ENCODE peak calls at places on chromosomes 13 and 19, in eight cellular contexts. A is hypothalamus, T is endothelial cell, V is AG20443, D is amygdala, C is fibroblast of lung, Y is RWPE1, B is GM10248. F is an unnamed sample.

GRCh38 chr19:50739841-50740426 is 16.8 kb downstream of the CLEC11A start:
- DNase-seq in A (no peak), T (no peak), V (no peak), D (no peak), C (no peak), Y (no peak), B (no peak), F (no peak)

GRCh38 chr19:56341948-56342347 is 27.3 kb upstream of the ZSCAN5A start:
- DNase-seq in A (no peak), T (no peak), V (no peak), D (no peak), C (no peak), Y (no peak), B (no peak), F (no peak)

GRCh38 chr19:7722231-7722651 is 9.7 kb downstream of the CLEC4G start:
- DNase-seq in A (no peak), T (no peak), V (no peak), D (no peak), C (no peak), Y (no peak), B (no peak), F (no peak)

GRCh38 chr19:12867120-12868099 is 13.8 kb downstream of the DNASE2 start:
- DNase-seq in A (no peak), T (peak), V (peak), D (no peak), C (peak), Y (peak), B (peak), F (no peak)

GRCh38 chr13:112177459-112177858 is 110.5 kb downstream of the SOX1 start:
- DNase-seq in A (no peak), T (no peak), V (no peak), D (no peak), C (no peak), Y (no peak), B (no peak), F (no peak)

GRCh38 chr19:16351133-16351809 is 26.6 kb downstream of the KLF2 start:
- DNase-seq in A (no peak), T (no peak), V (peak), D (no peak), C (peak), Y (no peak), B (no peak), F (no peak)

GRCh38 chr13:100095498-100095897 is 6.6 kb downstream of the PCCA start:
- DNase-seq in A (no peak), T (no peak), V (no peak), D (no peak), C (no peak), Y (no peak), B (no peak), F (no peak)

GRCh38 chr19:4534836-4535658 is at the start of gene PLIN5:
- DNase-seq in A (peak), T (peak), V (peak), D (peak), C (peak), Y (peak), B (peak), F (peak)

GRCh38 chr19:39845621-39846175 is 481 bp downstream of the FBL start:
- DNase-seq in A (no peak), T (no peak), V (peak), D (no peak), C (no peak), Y (peak), B (no peak), F (no peak)

GRCh38 chr13:28499579-28499978 is 4.7 kb upstream of the FLT1 start:
- DNase-seq in A (no peak), T (no peak), V (peak), D (no peak), C (no peak), Y (peak), B (no peak), F (no peak)

GRCh38 chr13:75740008-75740407 is 103.9 kb downstream of the LMO7 start:
- DNase-seq in A (no peak), T (no peak), V (no peak), D (no peak), C (peak), Y (no peak), B (no peak), F (no peak)

GRCh38 chr19:54316746-54317107 is 3.8 kb upstream of the LILRA5 start:
- DNase-seq in A (no peak), T (no peak), V (peak), D (no peak), C (no peak), Y (no peak), B (no peak), F (no peak)

GRCh38 chr19:5956323-5956722 is 21.6 kb downstream of the RANBP3 start:
- DNase-seq in A (no peak), T (no peak), V (no peak), D (no peak), C (no peak), Y (no peak), B (no peak), F (no peak)

GRCh38 chr13:31521466-31521865 is 217.9 kb upstream of the RXFP2 start:
- DNase-seq in A (no peak), T (no peak), V (peak), D (no peak), C (no peak), Y (no peak), B (no peak), F (no peak)

GRCh38 chr19:38057954-38058690 is 151.1 kb downstream of the SIPA1L3 start:
- DNase-seq in A (no peak), T (no peak), V (no peak), D (no peak), C (no peak), Y (no peak), B (no peak), F (no peak)

GRCh38 chr13:24691381-24691780 is 11.2 kb downstream of the ATP12A start:
- DNase-seq in A (no peak), T (no peak), V (no peak), D (no peak), C (no peak), Y (no peak), B (no peak), F (no peak)

GRCh38 chr19:56085571-56086275 is 35.4 kb downstream of the ZNF787 start:
- DNase-seq in A (no peak), T (no peak), V (no peak), D (no peak), C (no peak), Y (no peak), B (no peak), F (no peak)

GRCh38 chr13:29514720-29515310 is 80.7 kb downstream of the SLC7A1 start:
- DNase-seq in A (no peak), T (no peak), V (no peak), D (no peak), C (no peak), Y (no peak), B (no peak), F (no peak)

GRCh38 chr13:106517151-106517847 is 18.2 kb downstream of the EFNB2 start:
- DNase-seq in A (no peak), T (no peak), V (no peak), D (no peak), C (no peak), Y (no peak), B (no peak), F (no peak)

GRCh38 chr19:10230155-10230903 is 802 bp downstream of the S1PR2 start:
- DNase-seq in A (peak), T (peak), V (peak), D (no peak), C (peak), Y (no peak), B (peak), F (peak)

GRCh38 chr13:62358646-62358932 is 942.9 kb upstream of the PCDH20 start:
- DNase-seq in A (no peak), T (no peak), V (no peak), D (no peak), C (no peak), Y (no peak), B (no peak), F (no peak)

GRCh38 chr19:54448037-54448773 is 794 bp upstream of the LENG8 start:
- DNase-seq in A (peak), T (peak), V (peak), D (no peak), C (peak), Y (no peak), B (no peak), F (peak)

GRCh38 chr19:7751157-7751783 is 3.9 kb upstream of the CD209 start:
- DNase-seq in A (no peak), T (no peak), V (no peak), D (no peak), C (no peak), Y (no peak), B (no peak), F (no peak)

GRCh38 chr19:28633223-28634030 is 579.5 kb downstream of the UQCRFS1 start:
- DNase-seq in A (peak), T (peak), V (peak), D (no peak), C (peak), Y (no peak), B (peak), F (no peak)

GRCh38 chr19:39085392-39085791 is 1.2 kb downstream of the ACP7 start:
- DNase-seq in A (no peak), T (no peak), V (no peak), D (no peak), C (no peak), Y (no peak), B (no peak), F (no peak)

GRCh38 chr13:51221674-51222509 is at the start of gene FAM124A:
- DNase-seq in A (no peak), T (peak), V (peak), D (peak), C (peak), Y (peak), B (peak), F (peak)

GRCh38 chr13:36475468-36475867 is 43.2 kb downstream of the CCNA1 start:
- DNase-seq in A (no peak), T (no peak), V (no peak), D (no peak), C (peak), Y (peak), B (no peak), F (no peak)

GRCh38 chr19:31054430-31054829 is 294.8 kb downstream of the TSHZ3 start:
- DNase-seq in A (no peak), T (peak), V (peak), D (no peak), C (peak), Y (peak), B (no peak), F (no peak)

GRCh38 chr13:41061914-41062837 is 867 bp downstream of the WBP4 start:
- DNase-seq in A (no peak), T (no peak), V (peak), D (no peak), C (peak), Y (peak), B (no peak), F (peak)

GRCh38 chr13:41915096-41915495 is 45.8 kb downstream of the VWA8 start:
- DNase-seq in A (no peak), T (no peak), V (no peak), D (no peak), C (no peak), Y (peak), B (no peak), F (no peak)

GRCh38 chr19:54172413-54172763 is 572 bp downstream of the TMC4 start:
- DNase-seq in A (no peak), T (no peak), V (no peak), D (no peak), C (no peak), Y (no peak), B (no peak), F (no peak)

GRCh38 chr13:113403255-113404104 is 39.5 kb upstream of the GRTP1 start:
- DNase-seq in A (no peak), T (no peak), V (no peak), D (no peak), C (no peak), Y (no peak), B (no peak), F (peak)

GRCh38 chr13:112744306-112745021 is 54.6 kb downstream of the ATP11A start:
- DNase-seq in A (no peak), T (no peak), V (peak), D (no peak), C (peak), Y (no peak), B (no peak), F (no peak)

GRCh38 chr19:51691122-51692064 is 1.7 kb upstream of the SPACA6 start:
- DNase-seq in A (no peak), T (no peak), V (no peak), D (no peak), C (peak), Y (no peak), B (no peak), F (no peak)

GRCh38 chr13:50677687-50678463 is 165.6 kb downstream of the DLEU7 start:
- DNase-seq in A (peak), T (no peak), V (peak), D (peak), C (peak), Y (no peak), B (no peak), F (no peak)

GRCh38 chr19:34370117-34370516 is 5.1 kb downstream of the GPI start:
- DNase-seq in A (no peak), T (no peak), V (no peak), D (no peak), C (no peak), Y (no peak), B (no peak), F (no peak)

GRCh38 chr19:7377196-7377595 is 28.5 kb downstream of the ARHGEF18 start:
- DNase-seq in A (no peak), T (no peak), V (no peak), D (no peak), C (no peak), Y (no peak), B (no peak), F (no peak)

GRCh38 chr19:5183616-5184015 is 157.0 kb downstream of the PTPRS start:
- DNase-seq in A (no peak), T (no peak), V (no peak), D (no peak), C (no peak), Y (no peak), B (no peak), F (no peak)